ENCODE peak calls at places on chromosome 1, in eight cellular contexts. Q is dorsolateral prefrontal cortex, N is OCI-LY7, K is gastrocnemius medialis, U is IMR-90, Z is body of pancreas, B is heart left ventricle, X is spleen. D is an unnamed sample.

GRCh38 chr1:17108786-17109185 is 10.5 kb downstream of the PADI2 start:
- DNase-seq in Z (no peak), N (no peak), Q (no peak), U (peak), K (no peak), X (no peak), B (no peak), D (no peak)

GRCh38 chr1:94854458-94855306 is 34.5 kb downstream of the SLC44A3 start:
- DNase-seq in N (peak), Z (peak), X (peak), Q (peak), B (peak), U (peak), K (peak), D (peak)

GRCh38 chr1:180157576-180158057 is 2.9 kb downstream of the QSOX1 start:
- DNase-seq in N (no peak), K (no peak), U (no peak), Q (no peak), Z (peak), B (no peak), X (no peak), D (no peak)

GRCh38 chr1:1305300-1306069 is 2.2 kb downstream of the ACAP3 start:
- DNase-seq in X (peak), Z (peak), Q (no peak), K (no peak), U (peak), N (peak), B (peak), D (no peak)

GRCh38 chr1:78497196-78497595 is 6.4 kb downstream of the PTGFR start:
- DNase-seq in Z (no peak), Q (no peak), X (no peak), K (no peak), N (no peak), B (no peak), U (no peak), D (no peak)

GRCh38 chr1:12434174-12434573 is 183.8 kb downstream of the DHRS3 start:
- DNase-seq in U (peak), X (no peak), N (no peak), B (no peak), Z (no peak), Q (no peak), K (no peak), D (no peak)

GRCh38 chr1:233859446-233859845 is 45.0 kb upstream of the SLC35F3 start:
- DNase-seq in Q (no peak), K (no peak), Z (no peak), B (no peak), X (no peak), N (no peak), U (no peak), D (no peak)

GRCh38 chr1:84489766-84490165 is 10.7 kb downstream of the RPF1 start:
- DNase-seq in B (no peak), X (no peak), Z (no peak), U (peak), K (no peak), N (no peak), Q (no peak), D (no peak)

GRCh38 chr1:233707153-233707905 is 93.4 kb downstream of the KCNK1 start:
- DNase-seq in N (no peak), X (no peak), Q (no peak), U (peak), B (no peak), K (no peak), Z (peak), D (no peak)

GRCh38 chr1:12433323-12434053 is 184.5 kb downstream of the DHRS3 start:
- DNase-seq in K (no peak), Q (no peak), X (no peak), B (peak), Z (peak), N (no peak), U (peak), D (peak)

GRCh38 chr1:87913361-87913760 is 584.7 kb downstream of the LMO4 start:
- DNase-seq in Q (no peak), N (no peak), Z (no peak), B (no peak), U (no peak), X (no peak), K (no peak), D (no peak)

GRCh38 chr1:197632651-197633050 is 142.6 kb downstream of the DENND1B start:
- DNase-seq in U (no peak), N (peak), X (no peak), Z (no peak), B (no peak), Q (no peak), K (no peak), D (no peak)

GRCh38 chr1:932776-933602 is 9.3 kb downstream of the SAMD11 start:
- DNase-seq in B (no peak), Q (no peak), Z (peak), U (no peak), N (no peak), X (no peak), K (no peak), D (no peak)

GRCh38 chr1:101452825-101453224 is 216.0 kb downstream of the S1PR1 start:
- DNase-seq in U (no peak), Q (no peak), Z (no peak), B (no peak), N (no peak), K (no peak), X (no peak), D (no peak)

GRCh38 chr1:180040034-180040433 is 85.4 kb downstream of the CEP350 start:
- DNase-seq in Q (peak), K (no peak), N (no peak), X (no peak), Z (no peak), U (peak), B (no peak), D (no peak)

GRCh38 chr1:53278294-53278693 is 40.0 kb upstream of the MAGOH start:
- DNase-seq in U (peak), X (peak), K (no peak), N (peak), B (peak), Q (peak), Z (peak), D (no peak)

GRCh38 chr1:42168798-42169197 is 4.3 kb upstream of the GUCA2A start:
- DNase-seq in Q (no peak), B (no peak), Z (no peak), K (no peak), X (no peak), U (no peak), N (no peak), D (no peak)

GRCh38 chr1:244614879-244615278 is 38.0 kb upstream of the DESI2 start:
- DNase-seq in Q (no peak), Z (no peak), N (no peak), K (no peak), X (no peak), U (no peak), B (no peak), D (no peak)
- H3K4me3 ChIP-seq in Q (no peak), Z (no peak), N (no peak), K (no peak), X (no peak), U (no peak), B (no peak), D (no peak)

DNA sequence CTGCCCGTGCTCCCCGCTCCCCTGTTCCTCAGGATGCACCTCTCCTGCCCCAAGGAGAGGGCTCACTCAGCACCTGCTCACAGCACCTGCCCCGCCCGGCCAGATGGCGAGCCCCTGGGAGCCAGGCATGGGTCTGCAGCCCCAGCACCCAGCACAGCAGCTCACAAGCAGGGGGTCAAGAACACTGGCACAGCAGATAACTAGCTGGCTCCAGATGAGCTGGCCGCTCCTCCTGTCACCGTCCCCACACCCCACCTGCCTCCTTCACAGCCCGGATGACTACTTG is 20.9 kb upstream of the EVA1B start:
- DNase-seq in N (no peak), X (peak), B (no peak), K (no peak), U (no peak), Z (no peak), Q (no peak), D (no peak)
- H3K27ac ChIP-seq in N (no peak), X (no peak), B (no peak), K (peak), U (no peak), Z (no peak), Q (no peak), D (no peak)

DNA sequence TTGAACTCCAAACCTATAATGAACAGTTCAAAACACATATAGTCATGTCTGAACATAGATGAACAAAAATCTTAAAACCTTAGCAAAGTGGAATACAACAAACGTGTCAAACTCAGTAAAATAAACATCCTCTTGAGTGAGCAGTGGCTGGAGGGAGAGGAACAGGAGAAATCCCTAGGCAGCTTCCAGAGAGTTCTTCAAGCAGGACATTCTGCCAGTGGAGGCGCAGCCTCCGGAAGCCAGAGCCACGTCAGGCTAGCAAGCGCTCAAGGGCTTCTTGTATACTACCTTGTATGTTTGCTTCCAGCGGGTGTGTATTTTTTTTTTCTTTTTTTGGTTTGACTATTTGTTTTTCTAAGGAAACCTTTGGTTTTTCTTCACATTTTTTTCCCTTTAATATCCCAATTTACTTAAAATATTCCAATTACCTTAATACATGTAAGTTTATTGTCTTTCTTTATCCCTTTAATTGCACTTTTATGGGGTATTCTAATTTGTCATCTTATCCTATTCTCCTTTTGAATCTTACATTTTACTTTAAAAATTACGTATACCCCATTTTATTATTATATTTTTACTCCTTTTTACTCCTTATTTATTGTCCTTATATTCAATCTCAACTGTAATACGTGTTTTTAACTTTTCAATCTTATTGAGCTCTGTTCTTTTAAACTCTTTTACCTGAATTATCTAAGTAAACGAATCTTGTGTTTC is 42.0 kb downstream of the COLGALT2 start:
- DNase-seq in Z (no peak), U (peak), Q (no peak), K (no peak), X (no peak), B (peak), N (no peak), D (no peak)
- H3K4me3 ChIP-seq in Z (no peak), U (no peak), Q (no peak), K (no peak), X (no peak), B (no peak), N (no peak), D (no peak)

DNA sequence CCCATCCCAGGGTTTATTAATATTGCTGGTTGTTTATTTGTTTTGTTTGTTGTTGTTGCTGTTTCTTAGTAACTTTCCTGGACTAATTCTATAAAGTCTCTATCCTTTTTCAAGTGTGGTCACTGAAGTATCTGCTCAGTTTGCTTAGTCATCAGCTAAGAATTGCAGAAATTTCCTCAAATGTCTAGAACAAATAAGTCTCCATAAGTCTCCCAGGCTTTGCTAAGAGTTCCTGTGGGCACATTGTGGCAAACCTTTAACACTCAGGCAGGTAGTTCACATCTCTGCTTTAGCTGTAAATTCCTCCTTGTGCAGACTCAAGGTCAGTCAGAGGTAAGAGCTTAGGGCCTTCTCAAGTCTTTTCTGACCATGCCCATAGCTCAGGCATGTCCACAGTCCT is 38.9 kb upstream of the C1orf185 start:
- DNase-seq in Z (no peak), Q (no peak), N (no peak), K (no peak), U (peak), B (no peak), X (no peak), D (no peak)
- H3K27ac ChIP-seq in Z (no peak), Q (no peak), N (no peak), K (no peak), U (no peak), B (no peak), X (no peak), D (no peak)

DNA sequence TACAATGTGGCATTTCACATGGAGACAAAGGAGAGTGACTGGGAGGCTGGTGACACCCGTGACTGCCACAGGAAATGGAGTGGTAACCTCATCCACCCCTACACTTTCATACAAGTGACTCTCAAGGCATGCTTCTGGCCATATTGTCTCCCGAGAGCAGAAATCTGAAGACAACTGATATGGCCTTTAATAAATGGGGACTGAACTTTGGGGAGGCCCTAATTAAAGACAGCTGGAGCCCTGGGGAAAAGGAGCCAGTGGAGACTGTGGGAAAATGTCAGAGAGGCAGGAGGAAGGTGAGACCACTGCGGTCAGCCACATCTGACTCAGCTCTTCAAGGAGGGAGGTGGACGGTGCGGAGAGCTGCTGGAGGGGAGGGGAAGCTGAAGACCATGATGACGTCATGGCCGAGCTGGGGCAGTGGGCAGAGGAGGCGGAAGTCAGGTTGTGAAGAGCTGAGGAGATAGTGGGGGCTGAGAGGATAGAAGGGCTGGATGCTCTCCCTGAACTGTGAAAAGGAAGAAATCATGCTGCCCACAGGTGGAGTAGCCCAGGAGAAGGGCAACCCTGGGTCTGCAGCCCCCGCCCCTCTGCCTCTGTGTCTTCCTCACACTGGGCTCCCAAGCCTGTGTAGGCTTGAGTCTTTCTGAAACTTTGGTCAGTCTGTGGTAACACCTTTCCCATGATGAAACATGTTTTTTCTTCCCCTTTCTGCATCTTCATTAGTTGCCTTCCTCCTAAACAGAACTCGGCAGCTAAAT is 14.0 kb upstream of the NCF2 start:
- DNase-seq in Q (no peak), K (no peak), Z (no peak), X (peak), U (peak), N (no peak), B (peak), D (no peak)
- H3K4me3 ChIP-seq in Q (no peak), K (no peak), Z (no peak), X (no peak), U (no peak), N (no peak), B (no peak), D (no peak)

D was measured in coronary artery.